ENCODE peak calls at places on chromosomes 6 and 20, in seven cellular contexts. G, W, O, Q, A, J and R are unnamed samples. For H3K4me1, the result is how much of the 10 kb centered on the place peaks cover.

GRCh38 chr6:140744648-140745320 is 1370.3 kb upstream of the CITED2 start:
- DNase-seq in G (peak), W (no peak), O (no peak), Q (no peak), A (no peak), J (no peak), R (no peak)

GRCh38 chr6:134678436-134678889 is 271.4 kb downstream of the ALDH8A1 start:
- DNase-seq in G (peak), W (no peak), O (no peak), Q (no peak), A (no peak), J (no peak), R (peak)

GRCh38 chr6:108446629-108447150 is 114.0 kb upstream of the FOXO3 start:
- DNase-seq in G (no peak), W (no peak), O (no peak), Q (no peak), A (no peak), J (peak), R (no peak)

GRCh38 chr20:45758096-45758495 is 33.6 kb downstream of the WFDC3 start:
- DNase-seq in G (no peak), W (no peak), O (no peak), Q (no peak), A (no peak), J (no peak), R (no peak)

GRCh38 chr6:51137777-51138176 is 319.1 kb downstream of the TFAP2B start:
- DNase-seq in G (no peak), W (no peak), O (no peak), Q (no peak), A (no peak), J (no peak), R (no peak)

GRCh38 chr6:84218091-84218490 is 9.4 kb downstream of the CEP162 start:
- DNase-seq in G (no peak), W (no peak), O (no peak), Q (no peak), A (no peak), J (no peak), R (no peak)

GRCh38 chr6:118739976-118740771 is 88.8 kb upstream of the CEP85L start:
- DNase-seq in G (peak), W (no peak), O (no peak), Q (no peak), A (no peak), J (no peak), R (no peak)

GRCh38 chr6:43698584-43699349 is 11.2 kb upstream of the MRPS18A start:
- DNase-seq in G (peak), W (no peak), O (no peak), Q (no peak), A (no peak), J (peak), R (peak)

GRCh38 chr6:149221774-149222070 is 95.8 kb upstream of the TAB2 start:
- DNase-seq in G (peak), W (no peak), O (no peak), Q (no peak), A (no peak), J (no peak), R (no peak)

GRCh38 chr6:79277109-79277508 is 42.6 kb upstream of the HMGN3 start:
- DNase-seq in G (peak), W (no peak), O (no peak), Q (no peak), A (no peak), J (no peak), R (no peak)

GRCh38 chr6:50249493-50249892 is 199.8 kb upstream of the DEFB112 start:
- DNase-seq in G (peak), W (no peak), O (no peak), Q (no peak), A (no peak), J (no peak), R (no peak)

GRCh38 chr6:37137201-37137880 is 32.6 kb upstream of the PIM1 start:
- DNase-seq in G (peak), W (no peak), O (no peak), Q (peak), A (no peak), J (peak), R (no peak)

GRCh38 chr6:72817208-72817607 is 195.3 kb downstream of the KCNQ5 start:
- DNase-seq in G (no peak), W (no peak), O (no peak), Q (no peak), A (no peak), J (no peak), R (no peak)

GRCh38 chr6:56806368-56806767 is 148.5 kb upstream of the BEND6 start:
- DNase-seq in G (no peak), W (no peak), O (no peak), Q (no peak), A (no peak), J (peak), R (no peak)

GRCh38 chr6:12748815-12749521 is 32.4 kb downstream of the PHACTR1 start:
- DNase-seq in G (no peak), W (peak), O (no peak), Q (no peak), A (no peak), J (peak), R (peak)

GRCh38 chr6:41704656-41705328 is 30.6 kb downstream of the TFEB start:
- DNase-seq in G (no peak), W (no peak), O (no peak), Q (no peak), A (no peak), J (no peak), R (no peak)
- H3K4me1 ChIP-seq in G (under half), W (half or more), O (under half), Q (under half), A (half or more), J (under half), R (under half)

DNA sequence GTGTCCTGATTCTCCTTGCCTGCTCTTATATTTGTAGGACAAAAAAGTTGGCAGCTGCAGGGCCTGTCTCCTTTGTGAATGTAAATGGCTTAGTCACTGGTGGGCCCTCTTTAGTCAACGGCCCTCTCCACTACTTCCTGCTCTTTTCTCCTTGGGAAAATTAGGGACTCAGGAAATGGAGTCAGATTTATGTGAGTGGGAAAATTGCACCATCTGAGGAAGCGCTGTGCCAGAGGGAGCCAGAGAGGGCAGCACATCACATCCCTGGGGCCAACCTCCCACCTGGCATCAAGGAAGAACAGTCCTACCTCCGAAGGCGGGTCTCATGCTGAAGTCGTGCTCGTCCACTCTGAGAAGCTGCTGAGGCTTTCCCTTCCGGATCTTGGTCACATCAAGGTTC is 15.6 kb downstream of the GABRR2 start:
- DNase-seq in G (peak), W (no peak), O (no peak), Q (no peak), A (peak), J (no peak), R (no peak)
- TF ChIP-seq CTCF in G (peak), W (no peak), O (no peak), Q (no peak), A (no peak), J (peak), R (no peak)

GRCh38 chr6:31784270-31784925 is 7.3 kb upstream of the VWA7 start:
- DNase-seq in G (no peak), W (peak), O (no peak), Q (no peak), A (no peak), J (no peak), R (peak)
- H3K4me1 ChIP-seq in G (under half), W (under half), O (under half), Q (under half), A (under half), J (under half), R (under half)

DNA sequence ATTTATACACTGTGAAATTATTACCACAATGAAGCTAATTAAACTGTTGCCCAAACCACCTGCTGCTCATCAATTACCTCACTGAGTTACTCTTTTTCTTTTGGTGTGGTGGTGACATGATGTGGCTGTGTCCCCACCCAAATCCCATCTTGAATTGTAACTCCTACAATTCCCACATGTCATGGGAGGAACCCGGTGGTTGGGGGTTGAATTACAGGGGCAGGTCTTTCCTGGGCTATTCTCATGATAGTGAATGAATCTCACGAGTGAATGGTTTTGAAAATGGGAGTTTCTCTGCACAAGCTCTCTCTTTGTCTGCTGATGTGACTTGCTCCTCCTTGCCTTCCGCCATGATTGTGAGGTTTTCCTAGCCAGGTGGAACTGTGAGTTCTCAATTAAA is 145.0 kb downstream of the LRRC1 start:
- DNase-seq in G (no peak), W (no peak), O (no peak), Q (no peak), A (no peak), J (no peak), R (no peak)
- TF ChIP-seq CTCF in G (no peak), W (no peak), O (no peak), Q (no peak), A (no peak), J (no peak), R (no peak)

DNA sequence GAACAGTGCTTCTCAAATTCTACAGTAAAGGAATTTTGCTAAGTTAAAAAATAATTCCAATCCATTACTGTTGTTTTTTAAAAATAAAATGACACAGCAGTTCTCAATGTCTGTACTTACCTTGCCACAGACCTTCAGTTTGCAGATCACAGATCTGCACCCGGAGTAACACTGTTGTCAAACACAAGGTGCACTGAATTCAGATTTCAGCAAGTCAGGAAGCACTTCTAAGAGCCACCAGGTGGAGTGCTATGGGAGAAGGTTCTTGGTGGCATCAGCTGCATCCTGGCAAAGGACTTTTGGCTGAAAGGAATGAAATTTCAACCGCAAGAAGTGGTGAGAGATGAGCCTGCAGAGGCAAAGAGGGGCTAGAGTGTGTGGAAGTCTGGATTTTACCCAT is 17.4 kb downstream of the RSPH4A start:
- DNase-seq in G (no peak), W (no peak), O (no peak), Q (no peak), A (no peak), J (peak), R (no peak)
- H3K4me1 ChIP-seq in G (under half), W (under half), O (under half), Q (under half), A (under half), J (under half), R (under half)

GRCh38 chr6:3732345-3733141 is 19.0 kb downstream of the PXDC1 start:
- DNase-seq in G (peak), W (peak), O (peak), Q (peak), A (no peak), J (peak), R (peak)
- TF ChIP-seq CTCF in G (peak), W (peak), O (peak), Q (peak), A (peak), J (peak), R (peak)

DNA sequence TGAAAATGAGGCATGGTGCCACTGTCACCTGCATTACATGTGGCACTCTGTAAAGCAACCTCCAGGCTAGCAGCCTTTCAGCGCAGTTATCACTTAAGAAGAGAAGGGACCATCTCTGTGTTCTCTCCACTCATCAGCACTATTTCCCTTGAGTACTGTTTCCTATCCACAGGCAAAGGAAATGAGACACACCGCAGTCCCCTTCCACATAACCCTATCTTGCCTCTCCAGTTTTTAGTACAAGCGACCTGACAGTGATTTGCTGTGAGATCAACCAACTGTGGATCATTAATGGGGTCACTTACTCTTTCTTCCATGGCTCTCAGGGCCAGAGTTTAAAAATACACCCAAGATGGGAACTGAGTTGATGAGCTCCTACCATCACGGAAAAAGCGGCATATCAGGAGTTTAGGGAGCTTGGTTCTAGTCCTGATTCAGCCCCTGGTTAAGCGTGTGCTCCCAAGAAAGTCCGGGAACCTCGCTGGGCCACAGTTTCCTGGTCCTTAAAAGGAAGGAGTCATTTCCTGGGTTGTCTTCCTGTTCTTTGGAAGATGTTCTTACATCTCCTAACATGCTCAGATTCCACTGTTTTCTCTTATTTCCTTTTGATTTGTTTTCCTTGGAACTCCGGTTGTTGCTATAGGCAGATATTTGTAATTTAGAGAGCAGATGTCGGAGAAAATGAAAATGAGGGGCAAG is 27.3 kb downstream of the PRDM1 start:
- DNase-seq in G (no peak), W (no peak), O (no peak), Q (no peak), A (no peak), J (no peak), R (no peak)
- H3K4me1 ChIP-seq in G (under half), W (under half), O (half or more), Q (under half), A (under half), J (under half), R (under half)

DNA sequence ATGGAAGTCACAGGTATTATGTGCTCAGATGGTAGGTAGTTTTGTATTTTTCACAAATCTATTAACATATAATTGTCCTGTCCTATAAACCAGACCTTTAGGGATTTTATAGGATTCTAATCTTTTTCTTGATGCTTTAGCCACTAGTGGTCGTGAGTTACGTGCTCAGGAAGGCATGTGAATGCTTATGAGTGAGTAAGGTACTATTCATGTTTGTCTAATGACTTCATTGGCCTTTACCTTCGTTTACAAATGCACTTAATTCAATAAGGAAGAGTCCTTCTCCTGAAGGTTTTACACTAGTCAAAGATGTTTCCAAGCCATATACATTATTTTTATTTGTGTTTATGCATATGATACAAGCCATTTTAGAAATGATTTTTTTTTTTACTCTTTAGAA is 23.0 kb downstream of the PACRG start:
- DNase-seq in G (peak), W (no peak), O (no peak), Q (no peak), A (no peak), J (no peak), R (no peak)
- TF ChIP-seq CTCF in G (no peak), W (no peak), O (no peak), Q (no peak), A (no peak), J (no peak), R (no peak)